ENCODE peak calls at places on chromosomes 1 and 21, in eight cellular contexts. I is tibial artery, P is kidney, Y is HFF-Myc, H is Peyer's patch, Q is heart right ventricle, Z is endothelial cell, S is thoracic aorta. B is an unnamed sample.

GRCh38 chr1:222663535-222663934 is 45.6 kb downstream of the MIA3 start:
- DNase-seq in H (no peak), Z (no peak), Q (no peak), P (no peak), S (no peak), I (no peak), Y (no peak), B (no peak)

GRCh38 chr1:168567568-168567967 is 8.8 kb upstream of the XCL1 start:
- DNase-seq in Y (no peak), S (no peak), H (no peak), P (no peak), Z (no peak), Q (no peak), I (no peak), B (no peak)

GRCh38 chr1:205191127-205191577 is 20.4 kb downstream of the DSTYK start:
- DNase-seq in P (no peak), I (no peak), Q (no peak), Y (no peak), H (no peak), S (no peak), Z (no peak), B (no peak)

GRCh38 chr1:196535727-196536126 is 72.5 kb downstream of the KCNT2 start:
- DNase-seq in Y (peak), H (no peak), S (no peak), P (no peak), I (no peak), Z (no peak), Q (no peak), B (peak)

GRCh38 chr21:39900491-39900890 is 33.3 kb downstream of the PCP4 start:
- DNase-seq in I (no peak), Z (no peak), Q (no peak), H (no peak), Y (no peak), P (no peak), S (no peak), B (no peak)

GRCh38 chr1:221274373-221274772 is 395.1 kb downstream of the HLX start:
- DNase-seq in Z (no peak), S (no peak), H (no peak), Q (no peak), P (no peak), I (no peak), Y (no peak), B (no peak)

GRCh38 chr1:231792634-231793033 is 166.0 kb downstream of the DISC1 start:
- DNase-seq in Q (no peak), Y (no peak), H (no peak), I (no peak), P (no peak), Z (no peak), S (no peak), B (no peak)

GRCh38 chr1:5709461-5709860 is 282.8 kb downstream of the NPHP4 start:
- DNase-seq in Y (no peak), P (no peak), H (peak), Z (no peak), Q (no peak), S (no peak), I (no peak), B (no peak)

GRCh38 chr1:210692796-210693195 is 364.1 kb downstream of the HHAT start:
- DNase-seq in S (no peak), H (no peak), I (no peak), Z (no peak), P (no peak), Y (no peak), Q (no peak), B (no peak)

GRCh38 chr21:32403201-32403701 is 9.3 kb upstream of the EVA1C start:
- DNase-seq in P (no peak), Y (peak), S (no peak), I (peak), Q (peak), H (peak), Z (peak), B (no peak)

GRCh38 chr1:23554481-23555224 is 4.6 kb downstream of the ID3 start:
- DNase-seq in P (peak), S (no peak), H (peak), Z (peak), I (peak), Q (peak), Y (no peak), B (peak)

GRCh38 chr1:23556661-23557470 is 2.4 kb downstream of the ID3 start:
- DNase-seq in S (no peak), Q (no peak), Y (no peak), Z (no peak), P (no peak), I (no peak), H (peak), B (no peak)

GRCh38 chr1:23553896-23554480 is 5.3 kb downstream of the ID3 start:
- DNase-seq in H (peak), S (no peak), I (no peak), Y (no peak), P (peak), Q (no peak), Z (no peak), B (no peak)

GRCh38 chr1:23555949-23556640 is 3.2 kb downstream of the ID3 start:
- DNase-seq in S (no peak), Z (peak), Q (no peak), Y (no peak), H (no peak), I (no peak), P (no peak), B (no peak)

DNA sequence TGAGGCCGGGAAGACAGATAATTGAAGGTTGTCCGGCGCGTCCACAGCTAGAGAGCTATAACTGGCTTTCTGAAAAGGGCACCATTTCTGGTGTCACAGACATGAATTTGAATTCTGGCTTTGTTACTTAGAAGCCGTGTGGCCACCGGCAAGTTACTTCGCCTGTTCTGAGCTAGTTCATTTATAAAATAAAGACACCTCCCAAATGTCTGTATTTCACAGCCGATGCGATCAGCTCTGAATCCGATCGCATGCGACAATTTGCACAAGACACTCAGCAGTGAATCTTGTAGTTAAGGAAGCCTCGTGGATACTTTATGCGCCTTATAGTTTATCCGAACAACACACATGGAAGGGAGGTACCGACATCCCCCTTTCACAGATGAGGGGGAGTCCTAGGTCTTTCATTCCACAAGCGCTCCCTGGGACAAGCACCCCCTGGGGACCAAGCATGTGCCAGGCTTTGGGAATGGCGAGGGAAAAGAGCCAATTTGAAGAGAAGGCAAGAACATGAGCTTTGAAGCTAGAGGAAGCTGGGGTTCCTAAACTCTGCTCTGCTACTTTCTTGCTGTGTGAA is 4.0 kb downstream of the ID3 start:
- DNase-seq in S (no peak), Y (no peak), Q (peak), Z (no peak), P (no peak), I (peak), H (no peak), B (no peak)
- TF ChIP-seq CTCF in S (no peak), Y (no peak), Q (no peak), Z (no peak), P (no peak), I (no peak), H (no peak), B (no peak)

DNA sequence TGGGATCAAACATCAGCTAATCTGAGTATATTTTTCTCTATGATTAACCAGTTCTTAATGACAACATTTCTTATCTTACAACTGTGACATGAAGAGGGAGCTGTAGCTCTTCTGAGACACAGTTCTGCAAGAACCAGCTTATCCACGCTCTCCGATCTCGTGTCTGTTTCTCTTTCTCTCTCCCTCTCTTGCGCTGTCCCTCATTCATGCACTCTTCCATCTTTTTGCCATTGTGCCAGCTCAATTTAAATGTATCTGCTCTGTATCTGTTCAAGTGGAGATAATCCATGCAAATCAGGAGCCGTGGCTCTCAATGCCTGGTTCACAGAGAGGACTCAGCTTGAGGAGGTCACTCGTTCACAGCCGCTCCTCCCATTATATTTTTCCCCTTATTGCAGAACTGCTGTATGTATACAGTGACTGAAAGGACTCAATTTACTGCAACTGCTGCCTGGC is 494.7 kb upstream of the ADGRL2 start:
- DNase-seq in P (no peak), S (no peak), Q (peak), Z (no peak), I (no peak), H (no peak), Y (peak), B (no peak)
- TF ChIP-seq CTCF in P (peak), S (peak), Q (peak), Z (no peak), I (peak), H (no peak), Y (no peak), B (peak)

GRCh38 chr1:63362578-63362977 is 4.8 kb upstream of the ALG6 start:
- DNase-seq in I (no peak), Z (no peak), Y (no peak), P (no peak), S (no peak), H (no peak), Q (no peak), B (no peak)
- TF ChIP-seq CTCF in I (no peak), Z (no peak), Y (no peak), P (no peak), S (no peak), H (no peak), Q (no peak), B (peak)

GRCh38 chr1:112169517-112169916 is 180.0 kb upstream of the KCND3 start:
- DNase-seq in P (no peak), S (no peak), Q (no peak), Z (no peak), Y (no peak), H (no peak), I (no peak), B (no peak)

GRCh38 chr1:112177314-112177713 is 187.8 kb upstream of the KCND3 start:
- DNase-seq in H (no peak), Q (no peak), Y (no peak), S (no peak), P (no peak), Z (no peak), I (no peak), B (no peak)

DNA sequence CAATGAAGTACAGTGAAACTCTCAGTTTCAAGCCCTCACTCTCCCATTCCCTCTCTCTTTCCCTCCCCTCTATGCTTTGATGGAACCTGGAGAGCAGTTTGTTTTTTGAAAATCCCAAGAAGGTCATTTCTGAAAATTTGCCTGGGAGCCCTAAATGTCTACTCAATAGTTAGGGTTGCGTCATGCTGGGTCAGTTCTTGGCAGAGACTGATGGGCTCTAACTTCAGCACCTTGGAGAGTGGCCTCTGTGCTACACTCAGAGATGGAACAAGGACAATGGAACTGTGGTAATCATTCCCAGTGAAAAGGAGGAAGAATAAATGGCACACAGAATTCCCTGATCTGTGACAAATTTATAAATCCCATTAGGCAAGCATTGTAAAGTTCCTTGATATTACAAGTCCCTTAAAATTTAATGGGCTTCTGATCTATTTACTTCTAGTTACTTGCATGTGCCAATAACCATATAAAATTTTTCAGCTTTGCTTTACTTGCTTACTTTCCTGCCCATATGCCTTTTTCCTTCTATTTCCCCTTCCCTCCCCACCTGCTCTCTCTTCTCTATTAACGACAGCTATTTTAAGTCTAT is 182.9 kb upstream of the KCND3 start:
- DNase-seq in H (no peak), Z (peak), P (no peak), I (peak), Y (peak), Q (peak), S (no peak), B (no peak)
- TF ChIP-seq CTCF in H (no peak), Z (no peak), P (no peak), I (no peak), Y (no peak), Q (no peak), S (no peak), B (no peak)

DNA sequence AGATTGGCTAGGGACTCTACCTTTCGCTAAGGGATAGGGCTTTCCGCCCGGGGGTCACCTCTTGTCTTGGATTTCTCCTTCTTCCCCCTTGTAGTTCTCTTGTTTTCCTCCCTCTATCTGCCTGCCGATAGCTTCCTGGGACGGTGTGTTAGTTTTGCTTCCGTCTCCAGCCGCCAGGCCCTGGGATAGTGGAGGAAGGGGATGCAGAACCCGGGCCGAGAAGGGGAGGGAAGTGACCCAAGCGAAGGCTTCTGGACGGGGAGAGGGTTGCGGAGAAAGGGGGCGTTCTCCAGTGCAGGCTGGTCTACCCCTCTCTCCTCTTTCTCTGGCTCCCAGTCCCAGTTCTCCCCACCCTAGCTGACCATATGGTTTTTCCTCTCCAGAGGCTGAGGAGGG is 871 bp downstream of the TUFT1 start:
- DNase-seq in Z (peak), S (no peak), Y (no peak), Q (no peak), I (no peak), P (no peak), H (peak), B (no peak)
- TF ChIP-seq CTCF in Z (no peak), S (no peak), Y (no peak), Q (no peak), I (no peak), P (no peak), H (no peak), B (peak)

DNA sequence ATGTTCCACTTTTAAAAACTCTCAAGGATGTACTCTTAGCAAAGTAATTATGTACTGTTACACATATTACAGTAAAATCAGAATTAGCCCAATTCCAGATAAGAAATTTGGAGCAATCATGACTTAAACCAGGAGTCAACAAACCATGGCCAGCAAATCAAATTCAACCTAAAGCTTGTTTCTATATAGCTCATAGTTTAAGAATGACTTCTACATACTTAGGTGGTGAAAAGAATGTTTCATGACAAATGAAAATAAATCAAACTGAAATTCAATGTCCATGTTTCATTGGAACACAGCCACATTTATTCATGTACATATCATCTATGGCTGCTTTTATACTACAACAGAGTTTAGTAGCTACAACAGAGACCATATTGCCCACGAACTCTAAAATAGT is 35.1 kb downstream of the FRRS1 start:
- DNase-seq in Z (no peak), P (no peak), Y (no peak), H (no peak), Q (no peak), I (no peak), S (no peak), B (no peak)
- TF ChIP-seq CTCF in Z (no peak), P (no peak), Y (no peak), H (no peak), Q (no peak), I (no peak), S (no peak), B (no peak)

GRCh38 chr1:3630914-3631313 is 6.1 kb downstream of the TPRG1L start:
- DNase-seq in Y (no peak), Z (no peak), P (peak), Q (no peak), H (no peak), I (no peak), S (no peak), B (no peak)

GRCh38 chr1:3631330-3631729 is 6.5 kb downstream of the TPRG1L start:
- DNase-seq in Q (no peak), P (peak), Z (no peak), I (no peak), H (no peak), S (no peak), Y (no peak), B (no peak)

GRCh38 chr1:3629561-3630160 is 4.8 kb downstream of the TPRG1L start:
- DNase-seq in Z (no peak), I (no peak), Y (no peak), H (no peak), S (no peak), P (peak), Q (no peak), B (no peak)

GRCh38 chr1:3631865-3632264 is 7.0 kb downstream of the TPRG1L start:
- DNase-seq in S (no peak), Q (no peak), H (no peak), Y (no peak), I (no peak), Z (no peak), P (peak), B (no peak)

GRCh38 chr1:3630161-3630611 is 5.4 kb downstream of the TPRG1L start:
- DNase-seq in Z (no peak), Q (no peak), I (no peak), S (no peak), Y (no peak), H (no peak), P (peak), B (no peak)
- TF ChIP-seq CTCF in Z (no peak), Q (no peak), I (no peak), S (no peak), Y (no peak), H (no peak), P (no peak), B (no peak)

B was measured in type B pancreatic cell.